ENCODE peak calls at places on chromosomes 6 and 20, in five cellular contexts. K is esophagus muscularis mucosa; P is CD8-positive, alpha-beta memory T cell; W is thoracic aorta; V is tibial artery. Q is an unnamed sample. For H3K4me1, the result is how much of the 10 kb centered on the place peaks cover.

GRCh38 chr6:31727717-31728671 is 1.1 kb downstream of the DDAH2 start:
- DNase-seq in P (peak), W (no peak), K (no peak), V (peak), Q (no peak)

GRCh38 chr6:125872259-125872921 is 81.6 kb downstream of the NCOA7 start:
- DNase-seq in K (no peak), W (no peak), V (no peak), P (no peak), Q (no peak)

GRCh38 chr6:89475634-89476033 is 42.7 kb downstream of the ANKRD6 start:
- DNase-seq in K (no peak), V (no peak), P (peak), W (no peak), Q (no peak)

GRCh38 chr6:106100755-106101154 is 14.6 kb downstream of the PRDM1 start:
- DNase-seq in P (no peak), W (no peak), V (no peak), K (peak), Q (no peak)

GRCh38 chr20:4187147-4187546 is 171.8 kb upstream of the RNF24 start:
- DNase-seq in K (no peak), W (no peak), P (no peak), V (no peak), Q (no peak)

GRCh38 chr6:29602564-29603361 is 17.8 kb downstream of the OR2H2 start:
- DNase-seq in K (no peak), P (no peak), W (no peak), V (no peak), Q (no peak)

GRCh38 chr6:112031956-112032355 is 21.9 kb upstream of the CCN6 start:
- DNase-seq in W (no peak), K (no peak), V (no peak), P (no peak), Q (no peak)

GRCh38 chr6:33737267-33738026 is 9.3 kb downstream of the IP6K3 start:
- DNase-seq in W (no peak), V (no peak), K (no peak), P (no peak), Q (no peak)

GRCh38 chr6:2810092-2810671 is 31.5 kb downstream of the SERPINB1 start:
- DNase-seq in W (no peak), K (peak), V (no peak), P (no peak), Q (no peak)

DNA sequence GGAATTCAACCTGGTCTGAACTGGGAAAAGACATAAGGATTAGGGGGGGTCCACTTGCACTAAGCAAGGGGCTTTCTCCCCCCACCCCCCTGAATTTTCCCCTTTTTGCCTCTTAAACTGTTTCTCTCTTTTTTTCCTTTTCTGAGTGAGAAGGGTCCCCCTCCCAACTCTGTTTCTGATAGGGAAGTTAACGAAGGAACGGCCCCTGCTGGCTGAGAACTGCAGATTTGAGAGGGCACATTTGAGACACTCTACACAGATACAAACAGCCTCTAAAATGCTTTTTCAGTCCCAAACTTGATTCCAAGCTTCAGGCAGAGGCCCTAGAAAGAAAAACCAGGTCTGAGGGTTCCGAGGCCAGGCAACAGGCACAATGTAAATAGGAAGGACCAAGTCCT is 91.7 kb downstream of the JARID2 start:
- DNase-seq in W (no peak), P (no peak), K (no peak), V (no peak), Q (no peak)
- H3K4me1 ChIP-seq in W (under half), P (under half), K (under half), V (under half), Q (under half)

GRCh38 chr6:85461806-85462185 is 11.9 kb downstream of the NT5E start:
- DNase-seq in V (no peak), K (no peak), P (no peak), W (no peak), Q (no peak)
- H3K4me1 ChIP-seq in V (half or more), K (under half), P (under half), W (half or more), Q (under half)

GRCh38 chr6:158815379-158815724 is 3.8 kb downstream of the EZR start:
- DNase-seq in W (no peak), P (no peak), K (no peak), V (no peak), Q (no peak)

GRCh38 chr6:158810149-158811095 is 8.7 kb downstream of the EZR start:
- DNase-seq in W (no peak), V (no peak), K (no peak), P (no peak), Q (no peak)

GRCh38 chr6:158812611-158813010 is 6.6 kb downstream of the EZR start:
- DNase-seq in P (no peak), K (no peak), W (no peak), V (no peak), Q (no peak)

GRCh38 chr6:158815915-158816314 is 3.3 kb downstream of the EZR start:
- DNase-seq in V (no peak), K (no peak), W (no peak), P (no peak), Q (no peak)

GRCh38 chr6:158813032-158813431 is 6.1 kb downstream of the EZR start:
- DNase-seq in P (no peak), V (no peak), W (no peak), K (no peak), Q (no peak)
- H3K4me1 ChIP-seq in P (half or more), V (under half), W (under half), K (half or more), Q (half or more)

GRCh38 chr20:48725589-48725991 is 102.2 kb downstream of the PREX1 start:
- DNase-seq in V (no peak), W (no peak), P (no peak), K (no peak), Q (no peak)

GRCh38 chr20:48729538-48729937 is 98.3 kb downstream of the PREX1 start:
- DNase-seq in K (no peak), V (no peak), W (no peak), P (no peak), Q (no peak)

GRCh38 chr20:48724891-48725588 is 102.8 kb downstream of the PREX1 start:
- DNase-seq in K (no peak), P (no peak), W (no peak), V (no peak), Q (no peak)

GRCh38 chr20:48728042-48728837 is 99.6 kb downstream of the PREX1 start:
- DNase-seq in P (no peak), K (no peak), V (no peak), W (no peak), Q (no peak)

GRCh38 chr20:48727226-48727625 is 100.6 kb downstream of the PREX1 start:
- DNase-seq in K (no peak), V (no peak), W (no peak), P (no peak), Q (no peak)
- H3K4me1 ChIP-seq in K (under half), V (half or more), W (half or more), P (under half), Q (under half)

GRCh38 chr6:74068945-74069570 is 373.1 kb downstream of the CD109 start:
- DNase-seq in P (no peak), K (no peak), W (no peak), V (no peak), Q (no peak)
- H3K4me1 ChIP-seq in P (under half), K (under half), W (under half), V (under half), Q (under half)

Q was measured in suprapubic skin.